ENCODE peak calls at places on chromosomes 13 and 19, in four cellular contexts. X is brain microvascular endothelial cell, R is midbrain, Q is mucosa of descending colon. L is an unnamed sample.

GRCh38 chr13:95573226-95573625 is 20.7 kb downstream of the CLDN10 start:
- DNase-seq in Q (no peak), R (no peak), X (no peak), L (no peak)

GRCh38 chr13:102983496-102983895 is 82.7 kb downstream of the SLC10A2 start:
- DNase-seq in R (no peak), X (peak), Q (no peak), L (no peak)

GRCh38 chr19:38320969-38321339 is 1.3 kb downstream of the KCNK6 start:
- DNase-seq in Q (no peak), R (no peak), X (no peak), L (no peak)

GRCh38 chr19:38425810-38426466 is at the start of gene RASGRP4:
- DNase-seq in R (no peak), Q (no peak), X (no peak), L (no peak)

GRCh38 chr19:8831832-8832131 is 322 bp downstream of the ZNF558 start:
- DNase-seq in R (no peak), Q (no peak), X (no peak), L (no peak)

GRCh38 chr13:113856716-113857065 is 7.2 kb downstream of the GAS6 start:
- DNase-seq in R (no peak), Q (peak), X (no peak), L (no peak)

GRCh38 chr19:33678796-33679195 is 57.0 kb downstream of the CHST8 start:
- DNase-seq in R (peak), Q (no peak), X (no peak), L (no peak)

GRCh38 chr19:46350029-46350757 is 3.3 kb downstream of the PPP5C start:
- DNase-seq in Q (peak), X (no peak), R (no peak), L (no peak)

GRCh38 chr19:18419699-18420460 is 682 bp downstream of the SSBP4 start:
- DNase-seq in X (no peak), R (no peak), Q (peak), L (peak)

GRCh38 chr13:98471895-98472294 is 105.0 kb downstream of the STK24 start:
- DNase-seq in R (no peak), Q (no peak), X (no peak), L (no peak)

GRCh38 chr13:109180905-109181425 is 551.6 kb downstream of the MYO16 start:
- DNase-seq in R (no peak), Q (no peak), X (peak), L (no peak)

GRCh38 chr13:112442483-112443090 is 66.4 kb downstream of the SPACA7 start:
- DNase-seq in R (no peak), X (no peak), Q (no peak), L (no peak)

L was measured in D721Med.